ENCODE peak calls at places on chromosomes 16 and 17, in five cellular contexts. T is Peyer's patch; O is cardiac muscle cell; B is CD8-positive, alpha-beta memory T cell; D is esophagus squamous epithelium. Q is an unnamed sample.
A peak's percentile ranks its signal among the peaks of the same experiment; 100 is the strongest.

GRCh38 chr17:43702636-43703035 is 40.9 kb upstream of the MEOX1 start:
- DNase-seq in T (no peak), O (no peak), B (no peak), D (no peak), Q (no peak)

GRCh38 chr16:88835383-88835782 is 21.4 kb downstream of the GALNS start:
- DNase-seq in T (peak; percentile 56), O (peak; percentile 12), B (no peak), D (no peak), Q (no peak)

GRCh38 chr16:56350491-56351405 is 74.6 kb downstream of the AMFR start:
- DNase-seq in T (no peak), O (no peak), B (no peak), D (no peak), Q (peak; percentile 43)

GRCh38 chr16:57562066-57562465 is 19.6 kb downstream of the ADGRG5 start:
- DNase-seq in T (no peak), O (no peak), B (no peak), D (no peak), Q (no peak)

GRCh38 chr17:67016039-67016762 is 28.2 kb upstream of the CACNG1 start:
- DNase-seq in T (no peak), O (no peak), B (no peak), D (no peak), Q (no peak)

GRCh38 chr17:31321481-31321880 is at the start of gene EVI2A:
- DNase-seq in T (peak; percentile 75), O (peak; percentile 88), B (peak; percentile 86), D (no peak), Q (no peak)

GRCh38 chr17:58289869-58290268 is 9.1 kb upstream of the MPO start:
- DNase-seq in T (peak; percentile 33), O (no peak), B (no peak), D (no peak), Q (no peak)

GRCh38 chr16:24852281-24852721 is 6.5 kb downstream of the SLC5A11 start:
- DNase-seq in T (no peak), O (peak; percentile 25), B (no peak), D (no peak), Q (no peak)

GRCh38 chr17:47324224-47325020 is 667 bp downstream of the EFCAB13 start:
- DNase-seq in T (peak; percentile 81), O (peak; percentile 46), B (peak; percentile 73), D (no peak), Q (peak; percentile 59)

GRCh38 chr16:4611337-4612023 is 3.2 kb downstream of the UBALD1 start:
- DNase-seq in T (no peak), O (peak; percentile 46), B (no peak), D (no peak), Q (no peak)

GRCh38 chr16:14378131-14378551 is 251.9 kb downstream of the PARN start:
- DNase-seq in T (no peak), O (peak; percentile 47), B (no peak), D (no peak), Q (no peak)

GRCh38 chr17:79959042-79959441 is 76.6 kb downstream of the TBC1D16 start:
- DNase-seq in T (no peak), O (no peak), B (no peak), D (no peak), Q (no peak)

GRCh38 chr17:78351449-78352006 is 8.3 kb downstream of the SOCS3 start:
- DNase-seq in T (peak; percentile 92), O (peak; percentile 100), B (no peak), D (no peak), Q (peak; percentile 72)

GRCh38 chr16:80746231-80746630 is 58.2 kb downstream of the CDYL2 start:
- DNase-seq in T (no peak), O (peak; percentile 40), B (no peak), D (no peak), Q (no peak)

GRCh38 chr16:87927195-87927562 is 9.2 kb downstream of the CA5A start:
- DNase-seq in T (no peak), O (no peak), B (no peak), D (no peak), Q (no peak)

GRCh38 chr17:47286198-47286914 is 32.7 kb downstream of the ITGB3 start:
- DNase-seq in T (peak; percentile 56), O (no peak), B (no peak), D (no peak), Q (no peak)

GRCh38 chr16:4285167-4285566 is 12.3 kb upstream of the TFAP4 start:
- DNase-seq in T (no peak), O (no peak), B (no peak), D (no peak), Q (no peak)

GRCh38 chr16:78902291-78902690 is 698.2 kb downstream of the MAF start:
- DNase-seq in T (no peak), O (no peak), B (no peak), D (no peak), Q (no peak)

GRCh38 chr17:30095507-30096244 is 20.9 kb upstream of the NSRP1 start:
- DNase-seq in T (no peak), O (peak; percentile 84), B (no peak), D (no peak), Q (no peak)

GRCh38 chr17:40553694-40554534 is 11.4 kb downstream of the CCR7 start:
- DNase-seq in T (peak; percentile 68), O (peak; percentile 89), B (no peak), D (no peak), Q (peak; percentile 16)

GRCh38 chr17:78476973-78477372 is 98.5 kb downstream of the PGS1 start:
- DNase-seq in T (no peak), O (no peak), B (no peak), D (no peak), Q (no peak)

GRCh38 chr17:3917391-3917931 is 1.2 kb upstream of the P2RX1 start:
- DNase-seq in T (peak; percentile 70), O (peak; percentile 65), B (no peak), D (no peak), Q (no peak)

GRCh38 chr17:43814714-43815113 is 18.2 kb downstream of the MPP3 start:
- DNase-seq in T (no peak), O (peak; percentile 80), B (no peak), D (no peak), Q (no peak)

GRCh38 chr16:86986809-86987487 is 330.2 kb downstream of the C16orf95 start:
- DNase-seq in T (peak; percentile 40), O (no peak), B (no peak), D (no peak), Q (no peak)

GRCh38 chr16:55701442-55702319 is 45.9 kb downstream of the SLC6A2 start:
- DNase-seq in T (peak; percentile 62), O (peak; percentile 54), B (peak; percentile 49), D (no peak), Q (peak; percentile 86)

GRCh38 chr17:6913608-6914443 is 82.0 kb upstream of the ALOX12 start:
- DNase-seq in T (peak; percentile 89), O (peak; percentile 72), B (peak; percentile 84), D (no peak), Q (peak; percentile 20)

GRCh38 chr16:85751665-85752501 is 987 bp upstream of the C16orf74 start:
- DNase-seq in T (no peak), O (no peak), B (no peak), D (no peak), Q (no peak)

GRCh38 chr17:6755731-6756184 is at the start of gene XAF1:
- DNase-seq in T (peak; percentile 65), O (peak; percentile 72), B (peak; percentile 71), D (no peak), Q (no peak)

GRCh38 chr16:47604306-47604705 is 143.2 kb downstream of the PHKB start:
- DNase-seq in T (no peak), O (no peak), B (no peak), D (no peak), Q (no peak)

GRCh38 chr17:59800530-59800942 is 92.2 kb downstream of the TUBD1 start:
- DNase-seq in T (no peak), O (no peak), B (no peak), D (no peak), Q (no peak)

GRCh38 chr17:21573961-21574610 is 118.2 kb upstream of the KCNJ18 start:
- DNase-seq in T (peak; percentile 62), O (peak; percentile 88), B (no peak), D (no peak), Q (peak; percentile 54)

GRCh38 chr16:8725513-8726178 is 51.2 kb downstream of the ABAT start:
- DNase-seq in T (no peak), O (no peak), B (no peak), D (no peak), Q (no peak)

GRCh38 chr16:81817789-81818304 is 38.8 kb downstream of the PLCG2 start:
- DNase-seq in T (peak; percentile 86), O (no peak), B (peak; percentile 63), D (no peak), Q (no peak)

GRCh38 chr17:56987283-56987834 is 9.4 kb downstream of the SCPEP1 start:
- DNase-seq in T (no peak), O (no peak), B (no peak), D (no peak), Q (no peak)
- H3K36me3 ChIP-seq in T (no peaks in the 10 kb centered on the region), O (peaks cover 5% of the 10 kb centered on the region), B (no peaks in the 10 kb centered on the region), D (peaks cover 36% of the 10 kb centered on the region), Q (no peaks in the 10 kb centered on the region)

GRCh38 chr16:69381231-69381630 is 4.6 kb downstream of the TERF2 start:
- DNase-seq in T (no peak), O (no peak), B (no peak), D (no peak), Q (no peak)
- H3K36me3 ChIP-seq in T (no peaks in the 10 kb centered on the region), O (peaks cover 45% of the 10 kb centered on the region), B (peaks cover 26% of the 10 kb centered on the region), D (peaks cover 10% of the 10 kb centered on the region), Q (peaks cover 6% of the 10 kb centered on the region)

GRCh38 chr16:27843800-27844199 is 219.7 kb downstream of the GSG1L start:
- DNase-seq in T (no peak), O (no peak), B (no peak), D (no peak), Q (no peak)
- H3K36me3 ChIP-seq in T (no peaks in the 10 kb centered on the region), O (no peaks in the 10 kb centered on the region), B (no peaks in the 10 kb centered on the region), D (no peaks in the 10 kb centered on the region), Q (no peaks in the 10 kb centered on the region)

GRCh38 chr17:42130310-42130936 is 7.8 kb downstream of the HSPB9 start:
- DNase-seq in T (no peak), O (no peak), B (no peak), D (no peak), Q (no peak)
- H3K36me3 ChIP-seq in T (peaks cover 2% of the 10 kb centered on the region), O (peaks cover 27% of the 10 kb centered on the region), B (peaks cover 50% of the 10 kb centered on the region), D (peaks cover 38% of the 10 kb centered on the region), Q (no peaks in the 10 kb centered on the region)

DNA sequence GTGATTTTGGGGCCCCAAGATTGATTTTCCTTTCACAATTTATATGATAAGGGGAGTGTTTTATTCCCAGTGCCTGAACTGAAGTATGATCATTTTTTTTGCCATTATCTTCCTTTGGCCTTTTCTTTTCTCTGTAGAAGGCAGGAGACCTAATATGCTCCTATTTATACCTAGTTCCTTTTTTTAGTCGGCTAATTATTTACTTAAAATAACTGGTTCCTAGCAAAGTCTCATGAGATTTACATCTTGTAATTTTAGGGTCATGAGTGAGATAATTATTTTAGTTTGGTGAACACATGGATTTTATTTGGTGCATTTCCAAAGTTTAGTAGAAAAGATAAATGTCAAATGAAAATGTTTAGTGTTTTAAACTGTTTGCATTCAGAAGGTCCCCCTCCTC is 24.8 kb downstream of the SEC14L1 start:
- DNase-seq in T (no peak), O (no peak), B (no peak), D (no peak), Q (no peak)
- H3K36me3 ChIP-seq in T (no peaks in the 10 kb centered on the region), O (no peaks in the 10 kb centered on the region), B (no peaks in the 10 kb centered on the region), D (no peaks in the 10 kb centered on the region), Q (no peaks in the 10 kb centered on the region)

Q was measured in pancreas.